ENCODE peak calls at places on chromosome 14, in four cellular contexts. L is tibial nerve; G is amniotic stem cell; U is stimulated activated CD4-positive, alpha-beta T cell treated with anti-CD3 and anti-CD28 coated beads, Interleukin-2, amount 100 ng/mL, for 48 hours. V is an unnamed sample.

GRCh38 chr14:99326041-99326710 is 54.2 kb upstream of the BCL11B start:
- DNase-seq in L (no peak), G (no peak), U (no peak), V (no peak)

GRCh38 chr14:69387311-69387710 is 10.8 kb downstream of the ERH start:
- DNase-seq in L (no peak), G (no peak), U (no peak), V (no peak)

GRCh38 chr14:81432171-81432570 is 32.0 kb upstream of the STON2 start:
- DNase-seq in L (no peak), G (no peak), U (no peak), V (no peak)

GRCh38 chr14:69713127-69713800 is 53.7 kb upstream of the SRSF5 start:
- DNase-seq in L (no peak), G (no peak), U (no peak), V (no peak)

GRCh38 chr14:67999693-68000384 is 180.3 kb downstream of the RAD51B start:
- DNase-seq in L (no peak), G (peak), U (no peak), V (no peak)

GRCh38 chr14:95097385-95097784 is 59.9 kb downstream of the DICER1 start:
- DNase-seq in L (no peak), G (no peak), U (no peak), V (no peak)

GRCh38 chr14:91303091-91303923 is 58.8 kb upstream of the GPR68 start:
- DNase-seq in L (no peak), G (no peak), U (peak), V (no peak)

GRCh38 chr14:64235652-64236640 is 58.2 kb downstream of the ESR2 start:
- DNase-seq in L (no peak), G (no peak), U (no peak), V (no peak)

GRCh38 chr14:100540926-100541620 is 46.1 kb downstream of the BEGAIN start:
- DNase-seq in L (no peak), G (no peak), U (no peak), V (no peak)

GRCh38 chr14:75752907-75753594 is 92.0 kb downstream of the TTLL5 start:
- DNase-seq in L (no peak), G (no peak), U (no peak), V (no peak)

GRCh38 chr14:93268406-93268805 is 61.4 kb downstream of the UBR7 start:
- DNase-seq in L (no peak), G (no peak), U (no peak), V (no peak)

GRCh38 chr14:101541063-101541462 is 20.2 kb upstream of the DIO3 start:
- DNase-seq in L (no peak), G (no peak), U (no peak), V (no peak)

GRCh38 chr14:85934123-85934885 is 404.4 kb downstream of the FLRT2 start:
- DNase-seq in L (no peak), G (no peak), U (peak), V (peak)

GRCh38 chr14:104103061-104104005 is 17.8 kb downstream of the ASPG start:
- DNase-seq in L (no peak), G (no peak), U (no peak), V (no peak)

GRCh38 chr14:73712540-73713141 is 1.5 kb downstream of the PNMA1 start:
- DNase-seq in L (no peak), G (no peak), U (peak), V (peak)

GRCh38 chr14:56501909-56502530 is 77.6 kb upstream of the TMEM260 start:
- DNase-seq in L (no peak), G (no peak), U (no peak), V (no peak)

GRCh38 chr14:84965279-84965678 is 564.7 kb upstream of the FLRT2 start:
- DNase-seq in L (no peak), G (no peak), U (no peak), V (no peak)